ENCODE peak calls at places on chromosomes 2 and 18, in five cellular contexts. T, R, L, A and W are unnamed samples.

GRCh38 chr2:239157766-239158165 is 243.1 kb downstream of the HDAC4 start:
- DNase-seq in T (peak), R (no peak), L (peak), A (no peak), W (peak)

GRCh38 chr18:72720116-72720515 is 147.7 kb downstream of the NETO1 start:
- DNase-seq in T (no peak), R (no peak), L (no peak), A (no peak), W (no peak)

GRCh38 chr2:71591044-71591443 is 137.7 kb downstream of the DYSF start:
- DNase-seq in T (no peak), R (no peak), L (no peak), A (no peak), W (no peak)

GRCh38 chr2:239319261-239319661 is 81.6 kb downstream of the HDAC4 start:
- DNase-seq in T (no peak), R (no peak), L (peak), A (no peak), W (peak)

GRCh38 chr2:180442860-180443644 is 436.0 kb upstream of the CWC22 start:
- DNase-seq in T (no peak), R (no peak), L (no peak), A (no peak), W (no peak)

GRCh38 chr2:97812916-97813315 is 99.5 kb downstream of the ZAP70 start:
- DNase-seq in T (no peak), R (no peak), L (no peak), A (no peak), W (no peak)

GRCh38 chr18:33817096-33817495 is 239.1 kb downstream of the ASXL3 start:
- DNase-seq in T (no peak), R (no peak), L (no peak), A (no peak), W (no peak)

GRCh38 chr2:133521146-133521745 is 47.0 kb downstream of the NCKAP5 start:
- DNase-seq in T (no peak), R (no peak), L (no peak), A (no peak), W (no peak)

GRCh38 chr2:14072338-14072737 is 560.2 kb upstream of the LRATD1 start:
- DNase-seq in T (no peak), R (no peak), L (no peak), A (no peak), W (no peak)

GRCh38 chr2:205427112-205427511 is 255.2 kb upstream of the NRP2 start:
- DNase-seq in T (no peak), R (no peak), L (no peak), A (no peak), W (no peak)

GRCh38 chr2:86025229-86025820 is 80.4 kb downstream of the POLR1A start:
- DNase-seq in T (peak), R (no peak), L (no peak), A (no peak), W (no peak)
- TF ChIP-seq CTCF in T (no peak), R (peak), L (peak), A (no peak), W (no peak)

DNA sequence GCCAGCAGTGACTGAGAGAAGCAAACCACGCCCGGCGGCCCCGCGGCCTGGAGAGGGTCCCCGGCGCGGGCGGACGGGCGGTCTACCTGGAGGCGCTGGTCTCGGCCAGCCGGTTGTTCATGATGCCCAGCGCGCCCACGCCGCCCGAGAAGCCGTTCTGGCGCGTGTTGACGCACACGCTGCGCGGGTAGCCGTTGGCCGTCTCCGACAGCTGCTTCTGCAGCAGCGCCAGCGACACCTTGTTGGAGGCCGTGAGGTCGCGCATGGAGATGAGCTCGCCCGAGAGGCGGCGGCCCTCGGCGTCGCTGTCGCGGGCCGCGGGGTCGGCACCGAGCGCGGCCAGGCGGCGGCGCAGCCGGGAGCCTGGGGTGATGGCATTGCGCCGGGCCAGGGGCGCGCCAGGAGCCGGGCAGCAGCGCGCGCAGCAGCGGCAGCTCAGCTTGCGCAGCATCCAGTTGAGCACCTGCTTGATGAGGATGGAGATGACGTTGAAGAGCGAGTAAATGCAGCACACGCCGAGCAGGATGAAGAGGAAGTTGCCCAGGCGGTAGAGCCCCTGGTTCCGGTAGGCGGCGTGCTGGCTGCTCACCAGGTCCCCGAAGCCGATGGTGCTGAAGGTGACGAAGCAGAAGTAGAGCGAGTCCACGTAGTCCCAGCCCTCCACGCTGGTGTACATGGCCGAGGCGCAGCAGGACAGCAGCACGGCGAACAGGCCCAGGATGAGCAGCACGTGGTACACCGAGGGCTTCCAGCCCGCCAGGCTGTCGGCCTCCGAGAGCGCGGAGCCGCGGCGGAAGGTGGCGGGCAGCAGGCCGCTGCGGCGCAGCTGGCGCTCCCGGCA is 118.1 kb downstream of the MSH2 start:
- DNase-seq in T (peak), R (no peak), L (no peak), A (peak), W (peak)
- TF ChIP-seq CTCF in T (no peak), R (no peak), L (no peak), A (no peak), W (peak)

GRCh38 chr2:196249860-196250259 is 78.5 kb upstream of the STK17B start:
- DNase-seq in T (no peak), R (no peak), L (no peak), A (no peak), W (no peak)
- TF ChIP-seq CTCF in T (no peak), R (no peak), L (no peak), A (no peak), W (no peak)

DNA sequence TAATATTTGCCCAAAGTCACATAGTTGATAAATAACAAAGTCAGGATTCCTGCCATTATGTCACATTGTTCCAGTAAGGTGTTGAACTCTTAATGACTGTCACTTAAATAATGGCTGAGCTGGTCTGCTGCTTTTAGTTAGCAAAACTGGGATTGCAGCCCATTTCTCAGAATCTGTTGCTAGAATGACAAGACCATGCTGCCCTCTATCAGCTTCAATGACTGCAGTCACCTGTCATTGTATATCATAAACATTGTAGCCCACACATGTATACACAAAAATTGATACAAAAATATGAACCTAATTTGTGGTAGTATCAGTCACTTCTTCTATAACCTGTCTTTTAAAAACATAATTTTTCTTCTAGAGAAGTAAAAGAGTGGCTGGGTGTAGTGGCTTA is 121.1 kb downstream of the FAM161A start:
- DNase-seq in T (no peak), R (no peak), L (no peak), A (no peak), W (no peak)
- TF ChIP-seq CTCF in T (no peak), R (no peak), L (no peak), A (no peak), W (no peak)

GRCh38 chr18:3886575-3887322 is 436.8 kb downstream of the TGIF1 start:
- DNase-seq in T (no peak), R (no peak), L (no peak), A (peak), W (no peak)

GRCh38 chr18:3889803-3890202 is 439.8 kb downstream of the TGIF1 start:
- DNase-seq in T (no peak), R (no peak), L (no peak), A (peak), W (no peak)

GRCh38 chr18:3889121-3889520 is 439.1 kb downstream of the TGIF1 start:
- DNase-seq in T (no peak), R (no peak), L (no peak), A (no peak), W (no peak)

GRCh38 chr18:3879836-3880120 is 429.8 kb downstream of the TGIF1 start:
- DNase-seq in T (no peak), R (no peak), L (no peak), A (no peak), W (no peak)

GRCh38 chr18:3885209-3885792 is 435.3 kb downstream of the TGIF1 start:
- DNase-seq in T (no peak), R (no peak), L (no peak), A (no peak), W (no peak)
- TF ChIP-seq CTCF in T (no peak), R (peak), L (no peak), A (no peak), W (peak)

DNA sequence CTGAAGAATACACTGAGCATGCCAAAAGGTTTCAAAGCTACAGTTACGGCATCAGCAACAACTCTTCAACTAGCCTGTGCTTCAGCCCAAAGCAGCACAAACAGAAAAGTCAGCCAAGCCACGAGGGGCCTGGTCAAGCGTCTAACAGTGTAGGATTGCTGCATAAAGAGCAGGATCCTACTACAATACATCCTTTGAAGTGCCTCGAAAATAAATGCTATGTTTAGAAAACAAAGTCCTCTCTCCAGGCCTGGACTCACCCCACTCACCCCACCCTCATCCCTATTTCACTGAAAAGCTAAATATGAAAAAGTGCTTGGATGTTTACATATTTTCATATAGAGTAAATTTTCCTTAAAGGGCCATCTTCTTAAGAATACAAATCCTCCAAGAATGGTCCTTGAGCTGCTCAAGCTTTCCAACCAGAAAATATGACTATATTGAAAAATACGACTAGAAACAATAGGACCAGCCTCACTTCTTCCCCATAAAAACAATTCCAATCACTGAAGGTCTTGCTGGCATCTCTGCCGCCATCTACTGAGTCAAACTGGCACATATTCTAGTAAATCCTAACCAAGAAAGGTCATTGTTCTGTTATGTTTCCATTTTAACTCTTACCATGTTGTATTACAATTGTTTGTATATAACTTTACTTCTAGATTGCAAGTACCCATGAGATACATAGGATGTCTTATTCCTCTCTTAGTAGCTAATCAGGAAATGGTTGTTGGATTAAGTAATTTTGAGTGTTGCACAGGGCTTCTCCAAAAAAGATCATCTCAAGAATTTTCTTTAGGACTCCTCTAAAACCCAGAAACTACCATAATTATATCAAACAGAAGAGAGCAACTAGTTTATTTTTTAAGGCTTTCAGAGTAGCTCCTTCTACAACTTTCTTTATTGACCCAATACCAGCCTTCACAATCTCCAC is 63.6 kb downstream of the CLHC1 start:
- DNase-seq in T (no peak), R (no peak), L (no peak), A (peak), W (no peak)
- TF ChIP-seq CTCF in T (peak), R (peak), L (peak), A (peak), W (peak)

GRCh38 chr2:62197017-62197586 is 1.2 kb downstream of the B3GNT2 start:
- DNase-seq in T (peak), R (no peak), L (peak), A (no peak), W (peak)
- TF ChIP-seq CTCF in T (no peak), R (no peak), L (no peak), A (no peak), W (no peak)

GRCh38 chr2:237865623-237866041 is 6.2 kb downstream of the RAMP1 start:
- DNase-seq in T (no peak), R (no peak), L (no peak), A (no peak), W (no peak)
- TF ChIP-seq CTCF in T (no peak), R (no peak), L (no peak), A (no peak), W (no peak)